ENCODE peak calls at places on chromosome 11, in five cellular contexts. One of them, this sample, is unnamed.

GRCh38 chr11:10694481-10695239 is 1.1 kb upstream of the IRAG1 start:
- DNase-seq in neural progenitor cell: no peak
- DNase-seq in HCT116: no peak
- DNase-seq in SK-N-SH: no peak
- DNase-seq in hepatocyte: no peak
- DNase-seq in this sample: no peak

GRCh38 chr11:6925636-6926207 is 504 bp upstream of the ZNF215 start:
- DNase-seq in hepatocyte: peak; percentile 8
- DNase-seq in HCT116: peak; percentile 54
- DNase-seq in neural progenitor cell: peak; percentile 42
- DNase-seq in SK-N-SH: no peak
- DNase-seq in this sample: peak; percentile 34

GRCh38 chr11:65575568-65576231 is at the start of gene EHBP1L1:
- DNase-seq in SK-N-SH: peak; percentile 91
- DNase-seq in hepatocyte: peak; percentile 85
- DNase-seq in HCT116: no peak
- DNase-seq in neural progenitor cell: peak; percentile 77
- DNase-seq in this sample: peak; percentile 70

GRCh38 chr11:43687120-43687791 is 6.7 kb downstream of the HSD17B12 start:
- DNase-seq in HCT116: no peak
- DNase-seq in SK-N-SH: no peak
- DNase-seq in neural progenitor cell: no peak
- DNase-seq in hepatocyte: no peak
- DNase-seq in this sample: peak; percentile 23

GRCh38 chr11:2077061-2077802 is 62.0 kb downstream of the IGF2 start:
- DNase-seq in hepatocyte: no peak
- DNase-seq in HCT116: no peak
- DNase-seq in SK-N-SH: no peak
- DNase-seq in neural progenitor cell: no peak
- DNase-seq in this sample: peak; percentile 91

GRCh38 chr11:57597971-57598830 is 716 bp downstream of the SERPING1 start:
- DNase-seq in neural progenitor cell: peak; percentile 98
- DNase-seq in HCT116: no peak
- DNase-seq in SK-N-SH: peak; percentile 90
- DNase-seq in hepatocyte: peak; percentile 83
- DNase-seq in this sample: no peak

GRCh38 chr11:95547974-95548373 is 241.6 kb downstream of the FAM76B start:
- DNase-seq in neural progenitor cell: no peak
- DNase-seq in SK-N-SH: no peak
- DNase-seq in HCT116: no peak
- DNase-seq in hepatocyte: no peak
- DNase-seq in this sample: no peak

GRCh38 chr11:20087118-20087521 is 73.2 kb downstream of the DBX1 start:
- DNase-seq in SK-N-SH: no peak
- DNase-seq in hepatocyte: no peak
- DNase-seq in HCT116: no peak
- DNase-seq in neural progenitor cell: no peak
- DNase-seq in this sample: no peak

GRCh38 chr11:131748146-131749050 is 378.0 kb downstream of the NTM start:
- DNase-seq in hepatocyte: peak; percentile 83
- DNase-seq in SK-N-SH: peak; percentile 67
- DNase-seq in neural progenitor cell: peak; percentile 81
- DNase-seq in HCT116: no peak
- DNase-seq in this sample: peak; percentile 69

GRCh38 chr11:104663190-104664140 is 234.8 kb downstream of the CASP12 start:
- DNase-seq in neural progenitor cell: no peak
- DNase-seq in SK-N-SH: no peak
- DNase-seq in HCT116: no peak
- DNase-seq in hepatocyte: no peak
- DNase-seq in this sample: peak; percentile 86

GRCh38 chr11:132158091-132158490 is 787.7 kb downstream of the NTM start:
- DNase-seq in HCT116: no peak
- DNase-seq in SK-N-SH: no peak
- DNase-seq in hepatocyte: peak; percentile 22
- DNase-seq in neural progenitor cell: peak; percentile 37
- DNase-seq in this sample: peak; percentile 50

GRCh38 chr11:100981196-100981824 is 148.3 kb downstream of the PGR start:
- DNase-seq in hepatocyte: no peak
- DNase-seq in neural progenitor cell: no peak
- DNase-seq in SK-N-SH: no peak
- DNase-seq in HCT116: no peak
- DNase-seq in this sample: peak; percentile 19

GRCh38 chr11:29300441-29300840 is 716.4 kb downstream of the KCNA4 start:
- DNase-seq in SK-N-SH: no peak
- DNase-seq in HCT116: no peak
- DNase-seq in hepatocyte: no peak
- DNase-seq in neural progenitor cell: no peak
- DNase-seq in this sample: peak; percentile 85

GRCh38 chr11:85889676-85890579 is 34.7 kb downstream of the CCDC83 start:
- DNase-seq in hepatocyte: peak; percentile 68
- DNase-seq in neural progenitor cell: no peak
- DNase-seq in HCT116: peak; percentile 72
- DNase-seq in SK-N-SH: no peak
- DNase-seq in this sample: peak; percentile 97

GRCh38 chr11:31606893-31607292 is 97.3 kb downstream of the ELP4 start:
- DNase-seq in HCT116: no peak
- DNase-seq in neural progenitor cell: no peak
- DNase-seq in SK-N-SH: no peak
- DNase-seq in hepatocyte: no peak
- DNase-seq in this sample: no peak

GRCh38 chr11:88475991-88476418 is 138.5 kb upstream of the CTSC start:
- DNase-seq in SK-N-SH: no peak
- DNase-seq in hepatocyte: no peak
- DNase-seq in HCT116: no peak
- DNase-seq in neural progenitor cell: no peak
- DNase-seq in this sample: peak; percentile 53

GRCh38 chr11:13970986-13971385 is 8.5 kb downstream of the SPON1 start:
- DNase-seq in HCT116: peak; percentile 24
- DNase-seq in hepatocyte: peak; percentile 60
- DNase-seq in neural progenitor cell: peak; percentile 46
- DNase-seq in SK-N-SH: peak; percentile 64
- DNase-seq in this sample: peak; percentile 68

GRCh38 chr11:117875397-117876048 is 935 bp downstream of the FXYD6 start:
- DNase-seq in SK-N-SH: peak; percentile 79
- DNase-seq in hepatocyte: no peak
- DNase-seq in HCT116: no peak
- DNase-seq in neural progenitor cell: peak; percentile 64
- DNase-seq in this sample: no peak

GRCh38 chr11:2305862-2306823 is 4.3 kb downstream of the TSPAN32 start:
- DNase-seq in hepatocyte: peak; percentile 82
- DNase-seq in HCT116: no peak
- DNase-seq in neural progenitor cell: no peak
- DNase-seq in SK-N-SH: peak; percentile 46
- DNase-seq in this sample: no peak

GRCh38 chr11:37230865-37231264 is 632.8 kb upstream of the RAG2 start:
- DNase-seq in HCT116: no peak
- DNase-seq in SK-N-SH: no peak
- DNase-seq in neural progenitor cell: no peak
- DNase-seq in hepatocyte: no peak
- DNase-seq in this sample: no peak

GRCh38 chr11:1598816-1599215 is 722 bp upstream of the KRTAP5-2 start:
- DNase-seq in HCT116: no peak
- DNase-seq in hepatocyte: no peak
- DNase-seq in SK-N-SH: no peak
- DNase-seq in neural progenitor cell: no peak
- DNase-seq in this sample: no peak

GRCh38 chr11:118634435-118635236 is 27.2 kb downstream of the PHLDB1 start:
- DNase-seq in hepatocyte: peak; percentile 92
- DNase-seq in neural progenitor cell: peak; percentile 91
- DNase-seq in HCT116: no peak
- DNase-seq in SK-N-SH: peak; percentile 69
- DNase-seq in this sample: peak; percentile 86

GRCh38 chr11:133162228-133162627 is 370.1 kb downstream of the OPCML start:
- DNase-seq in hepatocyte: peak; percentile 52
- DNase-seq in SK-N-SH: no peak
- DNase-seq in neural progenitor cell: no peak
- DNase-seq in HCT116: no peak
- DNase-seq in this sample: no peak

GRCh38 chr11:1401656-1402221 is 12.0 kb downstream of the BRSK2 start:
- DNase-seq in SK-N-SH: peak; percentile 94
- DNase-seq in HCT116: no peak
- DNase-seq in neural progenitor cell: peak; percentile 93
- DNase-seq in hepatocyte: peak; percentile 89
- DNase-seq in this sample: peak; percentile 63

GRCh38 chr11:8384199-8384821 is 120.6 kb upstream of the LMO1 start:
- DNase-seq in SK-N-SH: no peak
- DNase-seq in HCT116: no peak
- DNase-seq in hepatocyte: peak; percentile 57
- DNase-seq in neural progenitor cell: peak; percentile 64
- DNase-seq in this sample: peak; percentile 23

DNA sequence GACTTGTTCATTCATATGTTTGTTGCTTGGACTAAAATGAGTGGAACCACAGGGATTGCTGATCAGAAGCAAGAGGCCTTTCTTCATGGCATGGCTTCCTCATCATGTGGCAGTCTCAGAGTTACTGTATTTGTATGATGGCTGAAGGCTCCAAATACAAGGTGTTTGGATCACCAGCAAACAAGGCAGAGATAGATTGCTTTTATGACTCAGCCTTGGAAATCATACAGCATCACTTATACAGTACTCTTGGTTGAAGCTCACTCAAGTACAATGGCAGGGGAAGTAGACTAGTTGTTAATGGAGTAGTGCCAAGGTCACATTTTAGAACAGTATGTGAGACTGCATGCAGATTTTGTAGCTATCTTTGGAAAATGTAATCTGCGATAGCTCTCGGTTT is 16.6 kb downstream of the CAPRIN1 start:
- DNase-seq in neural progenitor cell: no peak
- DNase-seq in HCT116: no peak
- DNase-seq in hepatocyte: no peak
- DNase-seq in SK-N-SH: no peak
- DNase-seq in this sample: peak; percentile 27
- H3K27ac ChIP-seq in neural progenitor cell: no peak overlapping the region
- H3K27ac ChIP-seq in HCT116: no peak overlapping the region
- H3K27ac ChIP-seq in hepatocyte: no peak overlapping the region
- H3K27ac ChIP-seq in SK-N-SH: no peak overlapping the region
- H3K27ac ChIP-seq in this sample: no peak overlapping the region

GRCh38 chr11:68338041-68338800 is 25.8 kb downstream of the LRP5 start:
- DNase-seq in neural progenitor cell: no peak
- DNase-seq in hepatocyte: no peak
- DNase-seq in HCT116: no peak
- DNase-seq in SK-N-SH: no peak
- DNase-seq in this sample: no peak

GRCh38 chr11:68342459-68343158 is 30.2 kb downstream of the LRP5 start:
- DNase-seq in HCT116: peak; percentile 69
- DNase-seq in hepatocyte: peak; percentile 64
- DNase-seq in neural progenitor cell: peak; percentile 51
- DNase-seq in SK-N-SH: peak; percentile 47
- DNase-seq in this sample: peak; percentile 77

GRCh38 chr11:68341557-68342458 is 29.4 kb downstream of the LRP5 start:
- DNase-seq in hepatocyte: no peak
- DNase-seq in HCT116: no peak
- DNase-seq in SK-N-SH: peak; percentile 80
- DNase-seq in neural progenitor cell: no peak
- DNase-seq in this sample: no peak

GRCh38 chr11:68340784-68341556 is 28.6 kb downstream of the LRP5 start:
- DNase-seq in HCT116: no peak
- DNase-seq in hepatocyte: no peak
- DNase-seq in neural progenitor cell: no peak
- DNase-seq in SK-N-SH: no peak
- DNase-seq in this sample: peak; percentile 70

DNA sequence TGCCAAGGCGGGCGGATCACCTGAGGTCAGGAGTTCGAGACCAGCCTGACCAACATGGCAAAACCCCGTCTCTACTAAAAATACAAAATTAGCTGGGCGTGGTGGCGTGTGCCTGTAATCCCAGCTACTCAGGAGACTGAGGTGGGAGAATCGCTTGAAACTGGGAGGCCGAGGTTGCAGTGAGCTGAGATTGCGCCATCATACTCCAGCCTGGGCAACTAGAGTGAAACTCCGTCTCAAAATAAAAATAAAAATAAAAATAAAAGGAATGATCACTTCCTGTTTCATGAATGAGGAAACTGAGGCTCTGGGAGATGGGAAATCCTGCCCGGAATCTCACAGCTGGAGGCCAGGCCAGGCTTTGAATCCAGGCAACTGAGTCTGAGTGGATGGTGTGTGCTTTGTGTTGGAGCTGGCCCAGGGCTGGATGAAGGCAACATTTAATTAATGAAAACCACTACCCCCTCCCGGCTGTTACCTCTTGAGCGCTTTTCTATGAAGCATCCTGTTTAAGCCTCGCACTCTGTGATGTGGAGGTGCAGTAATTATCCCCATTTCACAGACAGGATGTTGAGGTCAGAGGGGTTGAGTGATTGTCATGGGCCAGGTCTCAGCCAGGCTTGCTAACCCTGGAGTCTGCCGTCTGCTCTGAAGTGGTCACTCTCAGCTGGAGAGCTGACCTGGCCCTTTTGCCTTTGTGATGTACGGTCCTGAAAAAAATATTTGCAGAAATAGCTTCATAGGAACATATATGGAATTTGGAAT is 27.8 kb downstream of the LRP5 start:
- DNase-seq in neural progenitor cell: no peak
- DNase-seq in HCT116: no peak
- DNase-seq in SK-N-SH: no peak
- DNase-seq in hepatocyte: no peak
- DNase-seq in this sample: no peak
- H3K4me1 ChIP-seq in neural progenitor cell: peaks cover 30% of the 10 kb centered on the region
- H3K4me1 ChIP-seq in HCT116: peaks cover 70% of the 10 kb centered on the region
- H3K4me1 ChIP-seq in SK-N-SH: peaks cover 26% of the 10 kb centered on the region
- H3K4me1 ChIP-seq in hepatocyte: peaks cover 39% of the 10 kb centered on the region
- H3K4me1 ChIP-seq in this sample: peaks cover 32% of the 10 kb centered on the region

DNA sequence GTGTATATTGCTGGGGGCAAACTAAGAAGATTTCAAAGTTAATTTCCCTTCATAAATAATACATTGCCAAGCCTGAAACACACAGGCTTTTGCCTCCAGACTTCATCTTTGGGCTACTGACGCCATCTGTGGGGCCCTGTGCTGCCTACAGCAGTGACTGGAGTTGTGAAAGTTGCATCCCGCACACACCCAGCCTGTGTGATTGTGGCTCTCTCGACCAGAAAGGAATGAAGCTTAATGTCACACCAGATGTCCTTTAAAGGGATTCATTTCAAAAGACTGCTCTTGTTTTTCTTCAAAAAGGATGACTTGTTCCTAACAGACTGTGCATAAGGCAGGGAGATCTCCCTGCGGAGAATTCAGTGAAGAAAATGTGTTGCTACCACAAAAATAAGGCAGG is 210.5 kb downstream of the FAM181B start:
- DNase-seq in neural progenitor cell: peak; percentile 66
- DNase-seq in hepatocyte: peak; percentile 13
- DNase-seq in HCT116: no peak
- DNase-seq in SK-N-SH: no peak
- DNase-seq in this sample: no peak
- TF ChIP-seq EZH2phosphoT487 in neural progenitor cell: no peak
- TF ChIP-seq EZH2phosphoT487 in hepatocyte: no peak
- TF ChIP-seq EZH2phosphoT487 in HCT116: no peak
- TF ChIP-seq EZH2phosphoT487 in SK-N-SH: no peak
- TF ChIP-seq EZH2phosphoT487 in this sample: no peak

DNA sequence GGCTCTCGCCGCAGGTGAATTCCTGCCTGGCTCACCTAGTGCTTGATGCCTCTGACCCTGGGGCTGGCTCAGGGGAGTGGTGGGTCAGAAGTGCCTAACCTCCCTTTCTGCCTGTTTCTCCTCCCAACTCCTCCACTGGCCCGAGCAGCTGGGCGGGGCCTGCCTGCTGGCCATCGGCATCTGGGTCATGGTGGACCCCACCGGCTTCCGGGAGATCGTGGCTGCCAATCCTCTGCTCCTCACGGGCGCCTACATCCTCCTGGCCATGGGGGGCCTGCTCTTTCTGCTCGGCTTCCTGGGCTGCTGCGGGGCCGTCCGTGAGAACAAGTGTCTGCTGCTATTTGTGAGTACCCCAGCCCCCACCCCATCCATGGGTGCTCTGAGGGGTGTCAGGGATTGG is 41.1 kb downstream of the TP53I11 start:
- DNase-seq in SK-N-SH: no peak
- DNase-seq in hepatocyte: no peak
- DNase-seq in HCT116: no peak
- DNase-seq in neural progenitor cell: no peak
- DNase-seq in this sample: no peak
- H3K27ac ChIP-seq in SK-N-SH: no peak overlapping the region
- H3K27ac ChIP-seq in hepatocyte: no peak overlapping the region
- H3K27ac ChIP-seq in HCT116: no peak overlapping the region
- H3K27ac ChIP-seq in neural progenitor cell: no peak overlapping the region
- H3K27ac ChIP-seq in this sample: no peak overlapping the region

This sample was measured in PC-3.